ENCODE peak calls at places on chromosomes 3 and 15, in four cellular contexts. F is PC-3, Y is GM12878, D is HepG2. Z is an unnamed sample.

GRCh38 chr15:69957175-69957574 is 140.5 kb downstream of the TLE3 start:
- DNase-seq in D (no peak), F (no peak), Y (no peak), Z (no peak)

GRCh38 chr3:115691964-115692363 is 68.7 kb downstream of the GAP43 start:
- DNase-seq in F (no peak), Y (no peak), D (no peak), Z (no peak)

GRCh38 chr15:56327721-56328502 is 37.3 kb upstream of the TEX9 start:
- DNase-seq in F (peak; percentile 73), Y (no peak), D (no peak), Z (peak; percentile 12)

GRCh38 chr15:41713047-41713446 is 52.8 kb downstream of the MGA start:
- DNase-seq in F (no peak), Y (no peak), D (no peak), Z (no peak)

GRCh38 chr3:172847292-172847691 is 96.8 kb downstream of the ECT2 start:
- DNase-seq in Y (no peak), F (no peak), D (no peak), Z (no peak)

GRCh38 chr3:59784164-59784563 is 734.3 kb upstream of the CFAP20DC start:
- DNase-seq in Y (no peak), F (no peak), D (no peak), Z (peak; percentile 30)

GRCh38 chr3:108603689-108604088 is 14.2 kb downstream of the DZIP3 start:
- DNase-seq in F (peak; percentile 44), D (no peak), Y (no peak), Z (no peak)

GRCh38 chr3:34277110-34277509 is 478.7 kb downstream of the PDCD6IP start:
- DNase-seq in Y (no peak), F (no peak), D (no peak), Z (no peak)

GRCh38 chr15:78990278-78990677 is 45.4 kb upstream of the CTSH start:
- DNase-seq in F (no peak), Y (no peak), D (no peak), Z (no peak)

GRCh38 chr3:16174976-16175901 is 759 bp downstream of the GALNT15 start:
- DNase-seq in Y (no peak), D (no peak), F (no peak), Z (peak; percentile 11)

GRCh38 chr3:17094551-17094950 is 209.8 kb downstream of the PLCL2 start:
- DNase-seq in Y (no peak), F (no peak), D (no peak), Z (peak; percentile 64)

GRCh38 chr3:142844339-142844977 is 44.4 kb downstream of the PCOLCE2 start:
- DNase-seq in F (peak; percentile 66), Y (no peak), D (peak; percentile 16), Z (peak; percentile 72)

GRCh38 chr15:42056934-42057743 is 36.3 kb upstream of the PLA2G4E start:
- DNase-seq in F (peak; percentile 99), D (peak; percentile 80), Y (no peak), Z (peak; percentile 95)

GRCh38 chr3:29468150-29468549 is 187.3 kb downstream of the RBMS3 start:
- DNase-seq in F (no peak), Y (no peak), D (no peak), Z (no peak)

GRCh38 chr3:157113832-157114505 is 46.0 kb downstream of the CCNL1 start:
- DNase-seq in Y (no peak), F (no peak), D (no peak), Z (peak; percentile 42)

GRCh38 chr15:35499723-35500122 is 46.2 kb downstream of the DPH6 start:
- DNase-seq in D (no peak), Y (no peak), F (no peak), Z (peak; percentile 27)

GRCh38 chr15:76147906-76148553 is 88.2 kb downstream of the TMEM266 start:
- DNase-seq in Y (no peak), D (no peak), F (peak; percentile 79), Z (peak; percentile 76)

GRCh38 chr3:87320748-87321634 is 44.6 kb upstream of the POU1F1 start:
- DNase-seq in F (peak; percentile 53), D (no peak), Y (no peak), Z (no peak)

GRCh38 chr15:81195339-81195864 is 1.3 kb upstream of the IL16 start:
- DNase-seq in D (no peak), Y (no peak), F (no peak), Z (no peak)

GRCh38 chr3:9022305-9022985 is 59.2 kb upstream of the RAD18 start:
- DNase-seq in Y (no peak), F (no peak), D (no peak), Z (peak; percentile 17)

GRCh38 chr15:95718441-95718840 is 612.1 kb upstream of the NR2F2 start:
- DNase-seq in F (no peak), D (no peak), Y (no peak), Z (no peak)

GRCh38 chr15:40498418-40498817 is 27.6 kb downstream of the CHST14 start:
- DNase-seq in Y (no peak), F (peak; percentile 91), D (no peak), Z (no peak)

GRCh38 chr3:105970283-105970682 is 101.5 kb upstream of the CBLB start:
- DNase-seq in D (no peak), Y (no peak), F (peak; percentile 36), Z (no peak)

GRCh38 chr15:31452595-31453557 is 126.2 kb downstream of the KLF13 start:
- DNase-seq in D (no peak), Y (no peak), F (no peak), Z (no peak)

GRCh38 chr15:90911302-90911623 is 8.2 kb downstream of the MAN2A2 start:
- DNase-seq in Y (no peak), D (no peak), F (no peak), Z (no peak)

GRCh38 chr3:53780171-53780570 is 66.0 kb downstream of the CHDH start:
- DNase-seq in Y (no peak), D (no peak), F (no peak), Z (no peak)

GRCh38 chr15:72231847-72232461 is 964 bp upstream of the PKM start:
- DNase-seq in D (peak; percentile 63), F (peak; percentile 79), Y (no peak), Z (peak; percentile 74)

GRCh38 chr3:167854846-167855245 is 119.3 kb downstream of the SERPINI1 start:
- DNase-seq in Y (no peak), F (no peak), D (no peak), Z (no peak)

GRCh38 chr15:66822106-66822505 is 120.1 kb downstream of the SMAD6 start:
- DNase-seq in F (no peak), Y (no peak), D (no peak), Z (no peak)

GRCh38 chr3:87796137-87796899 is 262.5 kb downstream of the CGGBP1 start:
- DNase-seq in F (no peak), Y (no peak), D (no peak), Z (no peak)

GRCh38 chr3:132253262-132253878 is 63.8 kb upstream of the ACP3 start:
- DNase-seq in F (peak; percentile 77), Y (no peak), D (peak; percentile 43), Z (peak; percentile 83)

GRCh38 chr3:191502583-191502982 is 41.6 kb downstream of the PYDC2 start:
- DNase-seq in D (peak; percentile 1), F (peak; percentile 51), Y (no peak), Z (peak; percentile 68)

GRCh38 chr3:145448436-145448835 is 712.5 kb downstream of the PLOD2 start:
- DNase-seq in Y (no peak), D (peak; percentile 2), F (peak; percentile 75), Z (no peak)

GRCh38 chr15:90419738-90420487 is 31.9 kb downstream of the IQGAP1 start:
- DNase-seq in D (no peak), Y (peak; percentile 19), F (peak; percentile 93), Z (no peak)

GRCh38 chr3:45922039-45922326 is 21.3 kb upstream of the CXCR6 start:
- DNase-seq in F (no peak), Y (no peak), D (no peak), Z (no peak)

GRCh38 chr3:101072299-101072698 is 79.1 kb upstream of the ABI3BP start:
- DNase-seq in Y (no peak), F (peak; percentile 84), D (no peak), Z (no peak)

GRCh38 chr15:101277038-101277822 is at the start of gene SELENOS:
- DNase-seq in F (peak; percentile 91), D (peak; percentile 77), Y (no peak), Z (peak; percentile 96)

GRCh38 chr3:72375237-72376154 is 472.7 kb downstream of the SHQ1 start:
- DNase-seq in F (no peak), Y (no peak), D (no peak), Z (peak; percentile 31)
- H3K27ac ChIP-seq in F (no peak overlapping the region), Y (no peak overlapping the region), D (no peak overlapping the region), Z (peak overlapping the region; percentile 95)

DNA sequence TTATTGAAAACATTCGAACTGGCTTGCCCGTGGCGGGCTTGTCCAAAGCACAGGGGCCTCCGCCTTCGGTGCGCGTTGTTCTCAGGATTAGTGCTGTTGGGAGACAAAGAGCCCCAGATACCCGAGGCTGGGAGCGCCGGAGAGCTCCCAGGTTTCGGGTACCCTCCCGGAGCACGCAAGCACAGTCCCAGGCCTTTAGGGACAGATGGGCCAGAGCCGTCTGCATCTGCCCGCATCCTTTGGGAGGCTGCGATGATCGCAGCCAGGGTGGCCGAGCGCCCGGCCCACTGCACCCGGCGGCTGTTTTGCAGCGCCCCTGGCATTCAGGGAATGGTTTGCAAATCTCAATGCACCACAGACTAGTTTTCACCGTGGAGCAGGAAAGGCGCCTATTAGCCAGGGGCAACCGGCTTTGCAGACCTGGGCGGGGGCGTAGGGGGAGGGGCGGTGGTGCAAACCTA is 5.0 kb upstream of the FEZF2 start:
- DNase-seq in Y (no peak), F (no peak), D (no peak), Z (peak; percentile 77)
- TF ChIP-seq EZH2 in Y (no peak), F (no peak), D (no peak), Z (peak; percentile 93)

GRCh38 chr3:194484614-194485013 is 2.2 kb downstream of the ATP13A3 start:
- DNase-seq in F (no peak), Y (no peak), D (no peak), Z (no peak)
- H3K4me3 ChIP-seq in F (peak overlapping the region; percentile 92), Y (peak overlapping the region; percentile 84), D (no peak overlapping the region), Z (no peak overlapping the region)

DNA sequence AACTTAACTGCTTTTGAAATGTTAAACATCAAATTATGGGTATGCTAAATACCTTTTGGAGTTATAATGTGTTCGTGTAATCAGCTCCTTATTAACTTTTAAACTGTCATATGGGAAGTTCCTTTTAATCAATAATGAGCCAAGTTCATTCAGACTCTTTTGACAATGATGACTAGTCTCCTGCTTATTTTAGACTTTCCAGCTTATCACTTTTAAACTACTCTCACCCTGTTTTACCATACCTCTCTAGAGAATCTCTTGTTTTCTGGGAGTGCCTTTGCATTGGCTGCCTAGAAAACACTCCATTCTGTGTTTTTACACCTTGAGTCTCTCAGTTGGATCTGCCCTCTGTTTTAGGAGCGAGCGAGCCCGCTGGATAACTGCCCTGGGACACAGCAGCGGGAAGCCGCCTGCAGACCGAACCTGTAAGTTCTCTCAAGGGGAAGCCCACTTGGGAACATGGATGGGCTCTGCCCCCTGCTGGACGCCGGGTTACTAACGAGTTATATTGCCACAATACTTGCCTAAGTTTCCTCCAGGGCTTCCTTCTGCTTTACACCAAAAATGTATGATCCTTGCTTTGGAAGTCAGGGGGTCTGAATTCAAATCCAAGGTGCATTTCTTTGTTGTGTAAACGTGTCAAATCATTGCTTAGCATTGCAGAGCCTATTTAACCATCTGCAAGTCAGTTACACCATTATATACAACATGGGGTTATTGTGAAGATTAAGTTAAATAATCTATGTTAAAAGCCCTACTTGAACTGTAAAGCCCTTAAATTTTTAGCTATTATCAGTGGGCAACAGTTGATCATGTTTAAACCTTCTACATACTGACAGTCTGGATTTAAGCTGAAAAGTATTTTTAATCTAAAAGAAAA is 71.3 kb downstream of the DHX36 start:
- DNase-seq in Y (peak; percentile 5), F (peak; percentile 92), D (peak; percentile 84), Z (peak; percentile 97)
- H3K27ac ChIP-seq in Y (no peak overlapping the region), F (no peak overlapping the region), D (no peak overlapping the region), Z (no peak overlapping the region)

GRCh38 chr3:169667710-169668080 is 4.2 kb upstream of the MECOM start:
- DNase-seq in D (no peak), F (no peak), Y (no peak), Z (peak; percentile 23)
- TF ChIP-seq EZH2 in D (no peak), F (no peak), Y (no peak), Z (peak; percentile 53)

Z was measured in GM23338.